ENCODE peak calls at places on chromosome 16, in seven cellular contexts. R is astrocyte; C is lower lobe of right lung; D is right cardiac atrium; J is CD4-positive, CD25-positive, alpha-beta regulatory T cell; S is heart left ventricle; M is stomach. U is an unnamed sample. For H3K4me1, the result is how much of the 10 kb centered on the place peaks cover.

GRCh38 chr16:54284319-54284930 is 2.2 kb downstream of the IRX3 start:
- DNase-seq in J (no peak), D (peak), S (peak), R (no peak), C (no peak), M (peak), U (peak)

GRCh38 chr16:85086347-85087291 is 25.7 kb downstream of the CIBAR2 start:
- DNase-seq in J (peak), M (peak), R (peak), D (peak), C (peak), S (peak), U (peak)

GRCh38 chr16:20910781-20911321 is 10.3 kb downstream of the LYRM1 start:
- DNase-seq in R (peak), D (no peak), C (no peak), J (no peak), M (no peak), S (no peak), U (no peak)

GRCh38 chr16:53821957-53822625 is 118.1 kb downstream of the FTO start:
- DNase-seq in S (no peak), J (no peak), D (no peak), C (no peak), M (no peak), R (peak), U (peak)

GRCh38 chr16:397736-398332 is 835 bp downstream of the NME4 start:
- DNase-seq in D (peak), M (peak), R (peak), S (peak), C (peak), J (no peak), U (peak)

GRCh38 chr16:1775846-1776671 is 3.1 kb upstream of the MRPS34 start:
- DNase-seq in M (no peak), J (no peak), R (no peak), C (no peak), D (peak), S (no peak), U (no peak)

GRCh38 chr16:48687421-48688038 is 77.5 kb upstream of the N4BP1 start:
- DNase-seq in D (peak), J (no peak), R (peak), C (peak), M (peak), S (peak), U (peak)

GRCh38 chr16:23539984-23540816 is 16.9 kb downstream of the EARS2 start:
- DNase-seq in J (no peak), S (no peak), D (no peak), M (no peak), R (no peak), C (no peak), U (no peak)

GRCh38 chr16:79767597-79768280 is 167.2 kb upstream of the MAF start:
- DNase-seq in C (no peak), J (no peak), D (no peak), R (peak), S (no peak), M (peak), U (peak)

GRCh38 chr16:19844945-19845641 is 39.6 kb downstream of the GPRC5B start:
- DNase-seq in R (peak), C (no peak), S (no peak), J (no peak), M (no peak), D (no peak), U (no peak)

GRCh38 chr16:54505479-54506247 is 219.1 kb upstream of the IRX3 start:
- DNase-seq in D (peak), M (no peak), S (no peak), J (no peak), R (no peak), C (no peak), U (no peak)

GRCh38 chr16:71840052-71840451 is 5.7 kb upstream of the ATXN1L start:
- DNase-seq in J (no peak), C (no peak), S (no peak), D (no peak), M (no peak), R (no peak), U (peak)

GRCh38 chr16:11341371-11341770 is 3.9 kb upstream of the RMI2 start:
- DNase-seq in M (no peak), D (no peak), R (no peak), J (no peak), C (no peak), S (no peak), U (no peak)

GRCh38 chr16:76277099-76278030 is at the start of gene CNTNAP4:
- DNase-seq in C (no peak), R (no peak), D (peak), S (no peak), M (no peak), J (no peak), U (no peak)

DNA sequence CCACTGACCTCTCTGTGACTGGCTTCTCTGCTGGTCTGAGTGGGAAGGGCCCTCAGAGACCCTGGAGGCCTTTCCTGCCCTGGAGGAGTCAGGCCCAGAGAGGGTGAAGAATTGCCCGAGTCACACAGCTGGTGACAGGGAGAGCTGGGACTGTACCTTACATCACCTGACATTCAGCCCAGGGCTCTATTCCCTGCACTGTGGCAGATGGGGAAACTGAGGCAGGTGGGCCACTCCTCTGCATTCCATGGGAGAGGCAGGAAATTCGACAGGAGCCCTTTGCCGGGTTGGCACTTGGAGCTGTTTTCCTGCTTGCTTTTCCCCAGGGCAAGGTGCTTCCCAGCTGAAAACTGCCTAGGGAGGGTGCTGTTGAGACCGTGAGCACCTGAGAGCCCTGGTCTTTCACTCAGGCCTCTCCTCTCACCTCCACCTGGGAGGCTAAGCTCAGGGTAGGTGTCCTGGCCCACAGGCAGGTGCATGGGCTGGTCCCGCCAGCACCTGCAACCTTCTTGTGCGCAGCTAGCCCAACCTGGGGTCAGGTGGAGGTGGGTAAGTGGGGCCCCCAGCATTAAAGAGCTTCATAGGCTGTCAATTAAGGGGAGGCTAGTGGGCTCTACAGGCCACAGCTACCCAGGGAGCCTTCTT is 8.5 kb downstream of the ADCY7 start:
- DNase-seq in M (no peak), R (no peak), D (peak), S (no peak), J (no peak), C (no peak), U (no peak)
- H3K4me1 ChIP-seq in M (under half), R (under half), D (under half), S (under half), J (half or more), C (half or more), U (under half)

DNA sequence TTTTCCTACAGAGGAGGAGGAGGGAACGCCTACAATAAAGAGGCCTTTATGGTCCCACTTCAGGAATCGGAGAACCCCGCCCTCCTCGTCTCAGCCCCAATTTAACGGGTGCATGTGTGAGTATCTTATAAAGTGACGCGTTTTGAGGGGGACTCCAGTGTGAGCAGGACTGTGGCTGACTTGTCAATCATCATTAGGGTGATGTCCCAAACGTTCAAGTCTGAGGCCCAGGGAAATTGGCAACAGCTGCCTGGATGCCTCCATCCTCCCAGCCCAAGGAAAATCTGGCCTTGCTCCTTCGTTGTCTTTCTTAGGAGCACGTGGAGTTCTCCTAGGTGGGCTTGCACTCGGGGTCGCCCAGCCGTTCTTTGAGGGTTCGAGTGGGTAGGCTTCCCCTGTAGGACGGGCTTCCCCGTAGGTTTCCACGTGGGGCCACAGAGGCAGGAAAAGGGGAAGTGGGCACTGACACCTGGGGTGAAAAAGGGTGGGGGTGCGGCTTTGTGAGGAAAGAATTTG is 631 bp upstream of the HERPUD1 start:
- DNase-seq in S (no peak), M (peak), C (no peak), J (no peak), R (no peak), D (peak), U (no peak)
- H3K27ac ChIP-seq in S (peak), M (peak), C (peak), J (peak), R (peak), D (peak), U (peak)

DNA sequence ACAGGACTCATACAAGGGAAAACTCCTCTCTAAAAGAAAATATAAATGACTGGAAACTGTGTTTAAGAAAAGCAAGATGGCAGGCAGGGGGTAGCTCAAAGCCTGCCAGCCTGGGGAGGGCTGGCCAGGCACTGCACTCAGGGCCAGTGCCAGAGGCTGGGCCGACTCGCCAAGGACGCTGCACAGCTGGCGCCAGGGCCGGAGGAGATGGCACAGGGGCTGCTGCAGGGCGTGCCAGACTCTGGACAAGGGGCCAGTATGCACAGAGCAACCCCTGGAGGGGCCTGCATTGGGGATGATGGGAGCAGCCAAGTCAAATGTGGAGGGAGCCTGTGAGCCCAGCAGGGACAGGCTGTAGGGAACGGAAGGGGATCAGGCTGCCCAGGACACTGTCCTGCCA is 4.0 kb downstream of the PKMYT1 start:
- DNase-seq in D (no peak), S (no peak), C (no peak), R (no peak), M (no peak), J (no peak), U (no peak)
- H3K4me1 ChIP-seq in D (under half), S (under half), C (under half), R (under half), M (under half), J (under half), U (under half)

DNA sequence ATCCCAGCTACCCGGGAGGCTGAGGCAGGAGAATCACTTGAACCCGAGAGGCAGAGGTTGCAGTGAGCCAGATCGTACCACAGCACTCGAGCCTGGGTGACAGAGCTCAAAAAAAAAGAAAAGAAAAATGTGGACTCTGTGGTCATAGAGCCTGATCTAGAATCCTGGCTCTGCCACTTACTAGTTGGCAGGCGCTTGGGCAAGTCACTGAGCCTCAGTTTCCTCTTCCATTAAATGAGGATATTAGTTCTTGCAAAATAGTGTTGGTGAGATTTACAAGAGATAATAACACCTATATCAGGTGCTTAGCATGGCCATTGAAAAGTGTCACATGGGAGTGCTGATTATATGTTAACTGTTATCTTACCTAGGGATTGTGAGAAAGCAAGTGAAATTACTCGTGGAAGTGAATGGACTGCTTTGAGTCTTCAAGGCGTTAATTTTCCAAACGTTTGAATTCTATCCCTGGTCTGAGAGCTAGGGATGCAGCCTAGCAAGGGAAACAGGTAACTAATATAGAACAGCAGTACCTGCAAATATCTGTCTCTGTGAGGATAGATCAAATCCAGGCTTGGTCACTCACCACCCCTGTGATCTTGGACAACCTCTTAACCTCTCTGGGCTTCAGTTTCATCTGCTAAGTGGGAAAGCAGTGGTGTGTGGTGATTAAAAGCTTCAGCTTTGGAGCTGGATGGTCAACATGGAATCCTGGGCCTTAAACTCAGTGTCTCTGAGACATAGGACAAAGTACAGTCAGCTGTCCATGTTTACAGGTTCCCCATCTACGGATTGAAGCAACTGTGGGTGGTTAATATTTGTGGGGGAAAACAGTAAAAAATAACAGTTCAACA is 953 bp upstream of the NSMCE1 start:
- DNase-seq in M (no peak), R (no peak), C (no peak), S (no peak), D (no peak), J (no peak), U (no peak)
- H3K27ac ChIP-seq in M (peak), R (no peak), C (peak), S (peak), D (no peak), J (no peak), U (no peak)

DNA sequence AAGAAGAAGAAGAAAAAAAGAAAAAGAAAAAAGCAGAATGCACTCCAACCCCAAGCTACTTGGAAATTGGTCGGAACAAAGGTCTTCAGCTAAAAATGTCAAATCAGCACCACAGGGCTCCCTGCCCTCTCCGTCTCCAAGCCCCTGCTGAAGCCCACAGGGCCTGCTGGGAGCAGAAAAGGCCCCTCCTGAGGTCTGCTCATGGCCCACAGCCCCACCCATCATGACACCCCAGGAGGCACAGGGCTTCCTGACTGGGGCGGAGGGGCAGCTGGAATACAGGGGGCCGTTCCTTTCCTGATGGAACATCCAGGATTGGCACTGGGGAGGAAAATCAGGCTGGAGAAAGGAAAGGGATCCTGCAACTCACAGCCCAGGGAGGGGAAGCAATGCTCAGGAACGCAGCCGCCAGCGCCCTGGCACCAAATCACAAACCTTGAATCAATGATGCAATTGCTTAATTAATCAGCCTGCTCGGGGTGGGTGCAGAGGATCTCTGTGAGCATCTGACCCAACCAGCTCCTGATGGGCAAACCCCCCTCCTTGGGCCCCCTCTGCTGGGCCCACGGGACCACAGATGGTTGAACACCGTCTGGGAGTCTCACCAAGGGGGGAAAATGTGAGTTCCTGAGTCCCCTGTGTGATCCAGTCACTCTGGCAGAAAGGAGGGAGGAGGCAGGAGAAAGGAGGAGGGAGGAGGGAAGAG is 155.5 kb downstream of the ZNF423 start:
- DNase-seq in M (no peak), R (peak), S (peak), J (no peak), D (peak), C (no peak), U (no peak)
- H3K4me1 ChIP-seq in M (under half), R (under half), S (under half), J (under half), D (under half), C (under half), U (half or more)

DNA sequence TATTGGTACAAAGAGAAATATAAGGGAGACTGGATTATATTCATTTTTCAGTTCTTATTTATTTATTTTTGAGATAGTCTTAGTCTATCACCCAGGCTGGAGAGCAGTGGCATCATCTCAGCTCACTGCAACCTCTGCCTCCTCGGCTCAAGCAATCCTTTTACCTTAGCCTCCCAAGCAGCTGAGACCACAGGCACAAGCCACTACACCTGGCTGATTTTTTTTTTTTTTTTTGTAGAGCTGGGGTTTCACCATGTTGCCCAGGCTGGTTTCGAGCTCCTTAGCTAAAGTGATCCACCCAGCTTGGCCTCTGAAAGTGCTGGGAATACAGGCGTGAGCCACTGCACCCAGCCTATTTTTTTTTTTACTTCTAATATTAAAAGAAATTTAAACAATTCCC is 40.1 kb upstream of the USP7 start:
- DNase-seq in S (no peak), C (no peak), J (no peak), R (no peak), M (no peak), D (no peak), U (no peak)
- H3K27ac ChIP-seq in S (no peak), C (no peak), J (no peak), R (no peak), M (peak), D (no peak), U (no peak)

GRCh38 chr16:67535201-67535600 is 6.6 kb downstream of the RIPOR1 start:
- DNase-seq in R (no peak), C (no peak), J (no peak), D (no peak), S (no peak), M (no peak), U (no peak)
- H3K4me1 ChIP-seq in R (under half), C (half or more), J (under half), D (under half), S (half or more), M (half or more), U (under half)